ENCODE peak calls at places on chromosomes 4 and X, in nine cellular contexts. One of them, this sample, is unnamed.
A peak's percentile ranks its signal among the peaks of the same experiment; 100 is the strongest.

GRCh38 chr4:86011117-86011516 is 348.7 kb downstream of the MAPK10 start:
- DNase-seq in NCI-H146: no peak
- DNase-seq in dorsolateral prefrontal cortex: no peak
- DNase-seq in endothelial cell: no peak
- DNase-seq in NCI-H2029 treated with DMSO at 0.1 percent for 48 hours: no peak
- DNase-seq in choroid plexus epithelial cell: peak; percentile 96
- DNase-seq in HuH-7.5: no peak
- DNase-seq in NCI-H187 treated with DMSO at 0.1 percent for 48 hours: no peak
- DNase-seq in stimulated activated CD4-positive, alpha-beta T cell treated with anti-CD3 and anti-CD28 coated beads, Interleukin-1b, Interleukin-23, amount 100 ng/mL, for 4 hours: no peak
- DNase-seq in this sample: no peak

GRCh38 chrX:153688900-153689590 is 1.3 kb downstream of the SLC6A8 start:
- DNase-seq in NCI-H146: no peak
- DNase-seq in dorsolateral prefrontal cortex: peak; percentile 67
- DNase-seq in endothelial cell: no peak
- DNase-seq in NCI-H2029 treated with DMSO at 0.1 percent for 48 hours: no peak
- DNase-seq in choroid plexus epithelial cell: no peak
- DNase-seq in HuH-7.5: no peak
- DNase-seq in NCI-H187 treated with DMSO at 0.1 percent for 48 hours: no peak
- DNase-seq in stimulated activated CD4-positive, alpha-beta T cell treated with anti-CD3 and anti-CD28 coated beads, Interleukin-1b, Interleukin-23, amount 100 ng/mL, for 4 hours: no peak
- DNase-seq in this sample: no peak

GRCh38 chr4:39134674-39135073 is 47.7 kb upstream of the WDR19 start:
- DNase-seq in NCI-H146: no peak
- DNase-seq in dorsolateral prefrontal cortex: no peak
- DNase-seq in endothelial cell: no peak
- DNase-seq in NCI-H2029 treated with DMSO at 0.1 percent for 48 hours: no peak
- DNase-seq in choroid plexus epithelial cell: no peak
- DNase-seq in HuH-7.5: no peak
- DNase-seq in NCI-H187 treated with DMSO at 0.1 percent for 48 hours: no peak
- DNase-seq in stimulated activated CD4-positive, alpha-beta T cell treated with anti-CD3 and anti-CD28 coated beads, Interleukin-1b, Interleukin-23, amount 100 ng/mL, for 4 hours: no peak
- DNase-seq in this sample: no peak

GRCh38 chrX:149825424-149825823 is 43.7 kb downstream of the MAGEA9 start:
- DNase-seq in NCI-H146: no peak
- DNase-seq in dorsolateral prefrontal cortex: no peak
- DNase-seq in endothelial cell: peak; percentile 41
- DNase-seq in NCI-H2029 treated with DMSO at 0.1 percent for 48 hours: no peak
- DNase-seq in choroid plexus epithelial cell: peak; percentile 24
- DNase-seq in HuH-7.5: no peak
- DNase-seq in NCI-H187 treated with DMSO at 0.1 percent for 48 hours: no peak
- DNase-seq in stimulated activated CD4-positive, alpha-beta T cell treated with anti-CD3 and anti-CD28 coated beads, Interleukin-1b, Interleukin-23, amount 100 ng/mL, for 4 hours: peak; percentile 51
- DNase-seq in this sample: peak; percentile 50

GRCh38 chr4:46329118-46329976 is 60.6 kb downstream of the GABRA2 start:
- DNase-seq in NCI-H146: peak; percentile 18
- DNase-seq in dorsolateral prefrontal cortex: no peak
- DNase-seq in endothelial cell: peak; percentile 18
- DNase-seq in NCI-H2029 treated with DMSO at 0.1 percent for 48 hours: no peak
- DNase-seq in choroid plexus epithelial cell: peak; percentile 79
- DNase-seq in HuH-7.5: peak; percentile 5
- DNase-seq in NCI-H187 treated with DMSO at 0.1 percent for 48 hours: no peak
- DNase-seq in stimulated activated CD4-positive, alpha-beta T cell treated with anti-CD3 and anti-CD28 coated beads, Interleukin-1b, Interleukin-23, amount 100 ng/mL, for 4 hours: no peak
- DNase-seq in this sample: no peak

GRCh38 chr4:176193898-176194297 is 1.5 kb downstream of the SPATA4 start:
- DNase-seq in NCI-H146: no peak
- DNase-seq in dorsolateral prefrontal cortex: no peak
- DNase-seq in endothelial cell: no peak
- DNase-seq in NCI-H2029 treated with DMSO at 0.1 percent for 48 hours: no peak
- DNase-seq in choroid plexus epithelial cell: peak; percentile 17
- DNase-seq in HuH-7.5: no peak
- DNase-seq in NCI-H187 treated with DMSO at 0.1 percent for 48 hours: no peak
- DNase-seq in stimulated activated CD4-positive, alpha-beta T cell treated with anti-CD3 and anti-CD28 coated beads, Interleukin-1b, Interleukin-23, amount 100 ng/mL, for 4 hours: no peak
- DNase-seq in this sample: peak; percentile 7

GRCh38 chr4:85970535-85970934 is 389.3 kb downstream of the MAPK10 start:
- DNase-seq in NCI-H146: no peak
- DNase-seq in dorsolateral prefrontal cortex: no peak
- DNase-seq in endothelial cell: no peak
- DNase-seq in NCI-H2029 treated with DMSO at 0.1 percent for 48 hours: no peak
- DNase-seq in choroid plexus epithelial cell: no peak
- DNase-seq in HuH-7.5: no peak
- DNase-seq in NCI-H187 treated with DMSO at 0.1 percent for 48 hours: no peak
- DNase-seq in stimulated activated CD4-positive, alpha-beta T cell treated with anti-CD3 and anti-CD28 coated beads, Interleukin-1b, Interleukin-23, amount 100 ng/mL, for 4 hours: no peak
- DNase-seq in this sample: no peak

GRCh38 chrX:37825225-37825842 is 22.0 kb downstream of the DYNLT3 start:
- DNase-seq in NCI-H146: peak; percentile 7
- DNase-seq in dorsolateral prefrontal cortex: no peak
- DNase-seq in endothelial cell: peak; percentile 28
- DNase-seq in NCI-H2029 treated with DMSO at 0.1 percent for 48 hours: peak; percentile 4
- DNase-seq in choroid plexus epithelial cell: peak; percentile 62
- DNase-seq in HuH-7.5: no peak
- DNase-seq in NCI-H187 treated with DMSO at 0.1 percent for 48 hours: no peak
- DNase-seq in stimulated activated CD4-positive, alpha-beta T cell treated with anti-CD3 and anti-CD28 coated beads, Interleukin-1b, Interleukin-23, amount 100 ng/mL, for 4 hours: peak; percentile 4
- DNase-seq in this sample: peak; percentile 19

GRCh38 chrX:105653891-105654290 is 168.4 kb upstream of the NRK start:
- DNase-seq in NCI-H146: no peak
- DNase-seq in dorsolateral prefrontal cortex: no peak
- DNase-seq in endothelial cell: no peak
- DNase-seq in NCI-H2029 treated with DMSO at 0.1 percent for 48 hours: no peak
- DNase-seq in choroid plexus epithelial cell: peak; percentile 59
- DNase-seq in HuH-7.5: no peak
- DNase-seq in NCI-H187 treated with DMSO at 0.1 percent for 48 hours: no peak
- DNase-seq in stimulated activated CD4-positive, alpha-beta T cell treated with anti-CD3 and anti-CD28 coated beads, Interleukin-1b, Interleukin-23, amount 100 ng/mL, for 4 hours: no peak
- DNase-seq in this sample: no peak

GRCh38 chr4:180618396-180618795 is 1624.8 kb upstream of the TENM3 start:
- DNase-seq in NCI-H146: no peak
- DNase-seq in dorsolateral prefrontal cortex: no peak
- DNase-seq in endothelial cell: no peak
- DNase-seq in NCI-H2029 treated with DMSO at 0.1 percent for 48 hours: no peak
- DNase-seq in choroid plexus epithelial cell: no peak
- DNase-seq in HuH-7.5: no peak
- DNase-seq in NCI-H187 treated with DMSO at 0.1 percent for 48 hours: no peak
- DNase-seq in stimulated activated CD4-positive, alpha-beta T cell treated with anti-CD3 and anti-CD28 coated beads, Interleukin-1b, Interleukin-23, amount 100 ng/mL, for 4 hours: no peak
- DNase-seq in this sample: no peak

GRCh38 chrX:40755291-40756249 is 20.2 kb upstream of the MED14 start:
- DNase-seq in NCI-H146: no peak
- DNase-seq in dorsolateral prefrontal cortex: peak; percentile 61
- DNase-seq in endothelial cell: no peak
- DNase-seq in NCI-H2029 treated with DMSO at 0.1 percent for 48 hours: no peak
- DNase-seq in choroid plexus epithelial cell: peak; percentile 11
- DNase-seq in HuH-7.5: no peak
- DNase-seq in NCI-H187 treated with DMSO at 0.1 percent for 48 hours: no peak
- DNase-seq in stimulated activated CD4-positive, alpha-beta T cell treated with anti-CD3 and anti-CD28 coated beads, Interleukin-1b, Interleukin-23, amount 100 ng/mL, for 4 hours: no peak
- DNase-seq in this sample: no peak

GRCh38 chrX:17262123-17262522 is 112.9 kb upstream of the NHS start:
- DNase-seq in NCI-H146: no peak
- DNase-seq in dorsolateral prefrontal cortex: no peak
- DNase-seq in endothelial cell: no peak
- DNase-seq in NCI-H2029 treated with DMSO at 0.1 percent for 48 hours: no peak
- DNase-seq in choroid plexus epithelial cell: no peak
- DNase-seq in HuH-7.5: no peak
- DNase-seq in NCI-H187 treated with DMSO at 0.1 percent for 48 hours: no peak
- DNase-seq in stimulated activated CD4-positive, alpha-beta T cell treated with anti-CD3 and anti-CD28 coated beads, Interleukin-1b, Interleukin-23, amount 100 ng/mL, for 4 hours: no peak
- DNase-seq in this sample: no peak

GRCh38 chr4:110518889-110519490 is 43.0 kb downstream of the ENPEP start:
- DNase-seq in NCI-H146: no peak
- DNase-seq in dorsolateral prefrontal cortex: no peak
- DNase-seq in endothelial cell: peak; percentile 52
- DNase-seq in NCI-H2029 treated with DMSO at 0.1 percent for 48 hours: no peak
- DNase-seq in choroid plexus epithelial cell: peak; percentile 55
- DNase-seq in HuH-7.5: no peak
- DNase-seq in NCI-H187 treated with DMSO at 0.1 percent for 48 hours: no peak
- DNase-seq in stimulated activated CD4-positive, alpha-beta T cell treated with anti-CD3 and anti-CD28 coated beads, Interleukin-1b, Interleukin-23, amount 100 ng/mL, for 4 hours: no peak
- DNase-seq in this sample: no peak

GRCh38 chrX:136227948-136228584 is 23.1 kb downstream of the MAP7D3 start:
- DNase-seq in NCI-H146: no peak
- DNase-seq in dorsolateral prefrontal cortex: no peak
- DNase-seq in endothelial cell: no peak
- DNase-seq in NCI-H2029 treated with DMSO at 0.1 percent for 48 hours: no peak
- DNase-seq in choroid plexus epithelial cell: no peak
- DNase-seq in HuH-7.5: no peak
- DNase-seq in NCI-H187 treated with DMSO at 0.1 percent for 48 hours: no peak
- DNase-seq in stimulated activated CD4-positive, alpha-beta T cell treated with anti-CD3 and anti-CD28 coated beads, Interleukin-1b, Interleukin-23, amount 100 ng/mL, for 4 hours: no peak
- DNase-seq in this sample: no peak